ENCODE peak calls at places on chromosomes 13 and 19, in four cellular contexts. M is GM12878, E is H1, Y is HepG2. F is an unnamed sample.

GRCh38 chr13:36344886-36345437 is 1.2 kb downstream of the SPART start:
- DNase-seq in M (no peak), E (no peak), Y (no peak), F (no peak)

GRCh38 chr19:35078807-35079206 is 36.8 kb upstream of the FXYD3 start:
- DNase-seq in M (no peak), E (no peak), Y (no peak), F (no peak)

GRCh38 chr19:2616741-2617392 is 85.6 kb downstream of the GNG7 start:
- DNase-seq in M (no peak), E (no peak), Y (peak; percentile 35), F (no peak)

GRCh38 chr13:33637978-33638743 is 179.8 kb upstream of the RFC3 start:
- DNase-seq in M (no peak), E (no peak), Y (no peak), F (no peak)

GRCh38 chr19:29478578-29479565 is 46.9 kb upstream of the VSTM2B start:
- DNase-seq in M (no peak), E (peak; percentile 69), Y (peak; percentile 13), F (peak; percentile 65)

GRCh38 chr13:97212540-97213146 is 9.5 kb upstream of the MBNL2 start:
- DNase-seq in M (no peak), E (no peak), Y (no peak), F (no peak)

GRCh38 chr19:7506385-7507328 is 9.2 kb upstream of the ZNF358 start:
- DNase-seq in M (no peak), E (peak; percentile 96), Y (peak; percentile 52), F (peak; percentile 95)

GRCh38 chr13:28356506-28357064 is 138.3 kb downstream of the FLT1 start:
- DNase-seq in M (no peak), E (no peak), Y (no peak), F (no peak)

GRCh38 chr13:49635599-49636433 is 7.5 kb downstream of the ARL11 start:
- DNase-seq in M (peak; percentile 39), E (peak; percentile 33), Y (peak; percentile 32), F (no peak)

GRCh38 chr13:97259787-97260641 is 37.9 kb downstream of the MBNL2 start:
- DNase-seq in M (no peak), E (no peak), Y (peak; percentile 77), F (no peak)

GRCh38 chr13:27455331-27455855 is 5.0 kb upstream of the MTIF3 start:
- DNase-seq in M (no peak), E (no peak), Y (no peak), F (no peak)

GRCh38 chr19:45653634-45654033 is 14.4 kb upstream of the GIPR start:
- DNase-seq in M (no peak), E (no peak), Y (no peak), F (no peak)

GRCh38 chr13:108734676-108735075 is 105.3 kb downstream of the MYO16 start:
- DNase-seq in M (no peak), E (peak; percentile 3), Y (no peak), F (peak; percentile 22)

GRCh38 chr19:45792482-45793177 is at the start of gene DMWD:
- DNase-seq in M (peak; percentile 81), E (peak; percentile 97), Y (peak; percentile 96), F (peak; percentile 95)

GRCh38 chr19:21328402-21328801 is 808 bp downstream of the ZNF708 start:
- DNase-seq in M (no peak), E (no peak), Y (peak; percentile 3), F (peak; percentile 16)

GRCh38 chr13:34967851-34968562 is 25.9 kb downstream of the NBEA start:
- DNase-seq in M (no peak), E (no peak), Y (no peak), F (no peak)

GRCh38 chr13:86567119-86567518 is 767.9 kb upstream of the SLITRK6 start:
- DNase-seq in M (no peak), E (no peak), Y (peak; percentile 24), F (no peak)

GRCh38 chr19:42095814-42096230 is 19.9 kb downstream of the ZNF574 start:
- DNase-seq in M (no peak), E (peak; percentile 43), Y (no peak), F (no peak)

GRCh38 chr13:41577437-41577836 is 120.1 kb downstream of the RGCC start:
- DNase-seq in M (no peak), E (no peak), Y (no peak), F (no peak)

GRCh38 chr13:99686944-99687382 is 185.7 kb downstream of the TM9SF2 start:
- DNase-seq in M (no peak), E (peak; percentile 84), Y (no peak), F (peak; percentile 97)

GRCh38 chr19:45901432-45901903 is 945 bp downstream of the MYPOP start:
- DNase-seq in M (no peak), E (no peak), Y (no peak), F (no peak)

GRCh38 chr13:53499551-53499950 is 470.9 kb downstream of the OLFM4 start:
- DNase-seq in M (no peak), E (no peak), Y (no peak), F (no peak)

GRCh38 chr13:32538621-32539246 is at the start of gene N4BP2L2:
- DNase-seq in M (peak; percentile 94), E (peak; percentile 82), Y (peak; percentile 96), F (peak; percentile 88)

GRCh38 chr13:24208314-24208713 is 47.8 kb downstream of the SPATA13 start:
- DNase-seq in M (no peak), E (no peak), Y (no peak), F (no peak)

GRCh38 chr19:10852098-10852800 is 4.0 kb downstream of the C19orf38 start:
- DNase-seq in M (no peak), E (no peak), Y (peak; percentile 63), F (no peak)

GRCh38 chr13:34459856-34460255 is 482.2 kb upstream of the NBEA start:
- DNase-seq in M (no peak), E (no peak), Y (no peak), F (no peak)

GRCh38 chr13:73948848-73949529 is 185.2 kb downstream of the KLF12 start:
- DNase-seq in M (no peak), E (no peak), Y (no peak), F (no peak)

GRCh38 chr19:53076984-53077383 is 26.2 kb downstream of the ZNF160 start:
- DNase-seq in M (no peak), E (peak; percentile 79), Y (peak; percentile 14), F (peak; percentile 85)

GRCh38 chr13:81017525-81018152 is 676.7 kb upstream of the SPRY2 start:
- DNase-seq in M (no peak), E (no peak), Y (peak; percentile 28), F (peak; percentile 15)

GRCh38 chr19:44113138-44113783 is at the start of gene ZNF225:
- DNase-seq in M (peak; percentile 87), E (peak; percentile 97), Y (peak; percentile 97), F (peak; percentile 95)

GRCh38 chr19:32188921-32189320 is 156.5 kb upstream of the ZNF507 start:
- DNase-seq in M (no peak), E (no peak), Y (no peak), F (no peak)

GRCh38 chr13:51697181-51697580 is 106.8 kb downstream of the DHRS12 start:
- DNase-seq in M (no peak), E (no peak), Y (no peak), F (no peak)

GRCh38 chr13:48954086-48954485 is 21.6 kb upstream of the FNDC3A start:
- DNase-seq in M (no peak), E (no peak), Y (peak; percentile 15), F (no peak)

GRCh38 chr13:54599413-54599812 is 1570.8 kb downstream of the OLFM4 start:
- DNase-seq in M (no peak), E (no peak), Y (no peak), F (no peak)

GRCh38 chr19:50167314-50167721 is 4.2 kb upstream of the IZUMO2 start:
- DNase-seq in M (no peak), E (no peak), Y (peak; percentile 15), F (no peak)

GRCh38 chr13:67299731-67300130 is 69.6 kb upstream of the PCDH9 start:
- DNase-seq in M (no peak), E (no peak), Y (no peak), F (no peak)

GRCh38 chr13:45446181-45446580 is 18.6 kb upstream of the COG3 start:
- DNase-seq in M (no peak), E (no peak), Y (no peak), F (no peak)

DNA sequence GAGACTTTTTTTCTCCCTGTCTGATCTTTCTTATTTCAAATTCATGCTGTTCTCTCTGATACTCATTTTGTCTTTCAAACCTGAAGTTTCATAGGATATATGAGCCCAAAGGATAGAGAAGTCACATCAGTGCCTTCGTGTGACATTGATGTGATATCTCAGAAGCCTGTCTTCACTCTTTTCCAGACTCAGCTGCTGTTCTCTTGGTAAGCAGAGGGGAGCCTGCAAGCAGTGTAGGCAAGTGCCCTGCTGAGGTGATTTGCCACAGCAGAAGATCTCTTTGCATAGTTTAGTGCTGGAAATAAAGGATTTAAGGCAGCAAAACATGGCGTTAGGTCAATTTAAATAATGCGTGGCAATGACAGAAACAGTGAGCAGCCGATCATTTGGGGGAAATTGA is 346.7 kb downstream of the ITGBL1 start:
- DNase-seq in M (no peak), E (no peak), Y (no peak), F (no peak)
- TF ChIP-seq ZNF274 in M (no peak), E (no peak), Y (no peak), F (no peak)

GRCh38 chr19:17725422-17726078 is 6.3 kb downstream of the MAP1S start:
- DNase-seq in M (no peak), E (no peak), Y (no peak), F (no peak)
- TF ChIP-seq SUZ12 in M (no peak), E (no peak), Y (no peak), F (no peak)

GRCh38 chr19:38433268-38433733 is at the start of gene RYR1:
- DNase-seq in M (no peak), E (no peak), Y (no peak), F (no peak)

GRCh38 chr19:38437917-38438316 is 4.4 kb downstream of the RYR1 start:
- DNase-seq in M (no peak), E (no peak), Y (no peak), F (no peak)

GRCh38 chr19:38430931-38431330 is 2.6 kb upstream of the RYR1 start:
- DNase-seq in M (no peak), E (no peak), Y (no peak), F (no peak)

GRCh38 chr19:38437295-38437694 is 3.8 kb downstream of the RYR1 start:
- DNase-seq in M (no peak), E (no peak), Y (no peak), F (no peak)

GRCh38 chr19:38434549-38435051 is 1.1 kb downstream of the RYR1 start:
- DNase-seq in M (no peak), E (no peak), Y (no peak), F (no peak)
- TF ChIP-seq ZNF274 in M (no peak), E (no peak), Y (no peak), F (no peak)

GRCh38 chr19:15584541-15585115 is 30.4 kb upstream of the CYP4F8 start:
- DNase-seq in M (no peak), E (peak; percentile 15), Y (peak; percentile 74), F (peak; percentile 77)
- TF ChIP-seq SUZ12 in M (no peak), E (no peak), Y (no peak), F (no peak)

GRCh38 chr19:13718733-13719132 is 45.6 kb upstream of the MRI1 start:
- DNase-seq in M (no peak), E (peak; percentile 29), Y (no peak), F (peak; percentile 54)
- TF ChIP-seq ZNF274 in M (no peak), E (no peak), Y (no peak), F (no peak)